ENCODE peak calls at places on chromosomes 6 and 20, in five cellular contexts. N is activated T-helper 1 cell treated with anti-CD3 and anti-CD28 coated beads, Interleukin-2, amount 50 U/mL, for 16 hours; A is progenitor cell of endocrine pancreas; X is astrocyte of the spinal cord; B is NCI-H1694 treated with DMSO at 0.1 percent for 48 hours. Q is an unnamed sample.

GRCh38 chr20:63538204-63539091 is 1.3 kb upstream of the PTK6 start:
- DNase-seq in N (no peak), A (no peak), X (no peak), B (no peak), Q (no peak)

GRCh38 chr20:51720854-51721253 is 47.3 kb downstream of the ATP9A start:
- DNase-seq in N (no peak), A (no peak), X (no peak), B (no peak), Q (no peak)

GRCh38 chr6:108966855-108967755 is 118.9 kb downstream of the ARMC2 start:
- DNase-seq in N (no peak), A (no peak), X (peak; percentile 28), B (no peak), Q (no peak)

GRCh38 chr6:24391756-24392405 is 10.9 kb upstream of the MRS2 start:
- DNase-seq in N (no peak), A (no peak), X (no peak), B (no peak), Q (peak; percentile 68)

GRCh38 chr6:90466191-90466940 is 120.5 kb downstream of the MAP3K7 start:
- DNase-seq in N (no peak), A (no peak), X (peak; percentile 40), B (no peak), Q (no peak)

GRCh38 chr20:5471368-5471767 is 154.6 kb upstream of the PROKR2 start:
- DNase-seq in N (no peak), A (no peak), X (no peak), B (no peak), Q (no peak)

GRCh38 chr6:97630592-97630991 is 347.6 kb upstream of the MMS22L start:
- DNase-seq in N (no peak), A (no peak), X (peak; percentile 47), B (no peak), Q (no peak)

GRCh38 chr6:155850408-155850841 is 394.8 kb upstream of the NOX3 start:
- DNase-seq in N (no peak), A (no peak), X (peak; percentile 63), B (no peak), Q (no peak)

GRCh38 chr20:380763-381580 is 412 bp downstream of the TRIB3 start:
- DNase-seq in N (peak; percentile 48), A (peak; percentile 65), X (peak; percentile 58), B (peak; percentile 15), Q (peak; percentile 76)

GRCh38 chr20:34567885-34568865 is 9.7 kb downstream of the MAP1LC3A start:
- DNase-seq in N (no peak), A (no peak), X (no peak), B (no peak), Q (no peak)

GRCh38 chr20:10508060-10508459 is 73.0 kb downstream of the SLX4IP start:
- DNase-seq in N (no peak), A (no peak), X (no peak), B (no peak), Q (no peak)

GRCh38 chr20:46674253-46675083 is 14.8 kb downstream of the TP53RK start:
- DNase-seq in N (no peak), A (no peak), X (peak; percentile 35), B (no peak), Q (no peak)

GRCh38 chr20:41935259-41935791 is 317.1 kb upstream of the CHD6 start:
- DNase-seq in N (no peak), A (no peak), X (no peak), B (no peak), Q (no peak)